ENCODE peak calls at places on chromosomes 12 and 14, in four cellular contexts. V is fibroblast of pulmonary artery, T is PC-3, Y is GM12865. H is an unnamed sample.

GRCh38 chr12:24615967-24616411 is 332.9 kb downstream of the BCAT1 start:
- DNase-seq in T (no peak), Y (no peak), V (peak), H (no peak)

GRCh38 chr14:69987416-69988144 is 108.4 kb downstream of the SMOC1 start:
- DNase-seq in V (no peak), T (no peak), Y (no peak), H (no peak)

GRCh38 chr14:97143456-97143855 is 346.3 kb downstream of the VRK1 start:
- DNase-seq in Y (no peak), V (no peak), T (no peak), H (no peak)

GRCh38 chr12:51907864-51908425 is 641 bp downstream of the ACVRL1 start:
- DNase-seq in Y (no peak), T (no peak), V (no peak), H (no peak)

GRCh38 chr12:128474916-128475315 is 207.9 kb downstream of the TMEM132C start:
- DNase-seq in Y (no peak), T (no peak), V (no peak), H (no peak)

GRCh38 chr12:52022841-52023181 is 16.1 kb downstream of the TAMALIN start:
- DNase-seq in Y (no peak), V (no peak), T (peak), H (no peak)

GRCh38 chr12:15855646-15856045 is 26.5 kb upstream of the STRAP start:
- DNase-seq in T (peak), V (peak), Y (no peak), H (no peak)

GRCh38 chr12:125128806-125129571 is 63.8 kb downstream of the AACS start:
- DNase-seq in V (no peak), Y (no peak), T (no peak), H (no peak)

GRCh38 chr12:18706798-18707197 is 31.0 kb downstream of the PLCZ1 start:
- DNase-seq in V (peak), T (peak), Y (no peak), H (no peak)

GRCh38 chr12:47741340-47741703 is 16.0 kb upstream of the ENDOU start:
- DNase-seq in V (no peak), Y (peak), T (peak), H (no peak)

GRCh38 chr12:85794551-85794950 is 41.7 kb downstream of the RASSF9 start:
- DNase-seq in T (no peak), Y (no peak), V (no peak), H (no peak)

GRCh38 chr14:58954052-58954451 is 234.4 kb upstream of the DAAM1 start:
- DNase-seq in Y (peak), T (no peak), V (no peak), H (no peak)

GRCh38 chr12:126219654-126220279 is 1154.5 kb downstream of the AACS start:
- DNase-seq in V (no peak), Y (no peak), T (no peak), H (no peak)

GRCh38 chr12:113391650-113392340 is 11.9 kb downstream of the SDS start:
- DNase-seq in T (no peak), V (no peak), Y (no peak), H (no peak)

DNA sequence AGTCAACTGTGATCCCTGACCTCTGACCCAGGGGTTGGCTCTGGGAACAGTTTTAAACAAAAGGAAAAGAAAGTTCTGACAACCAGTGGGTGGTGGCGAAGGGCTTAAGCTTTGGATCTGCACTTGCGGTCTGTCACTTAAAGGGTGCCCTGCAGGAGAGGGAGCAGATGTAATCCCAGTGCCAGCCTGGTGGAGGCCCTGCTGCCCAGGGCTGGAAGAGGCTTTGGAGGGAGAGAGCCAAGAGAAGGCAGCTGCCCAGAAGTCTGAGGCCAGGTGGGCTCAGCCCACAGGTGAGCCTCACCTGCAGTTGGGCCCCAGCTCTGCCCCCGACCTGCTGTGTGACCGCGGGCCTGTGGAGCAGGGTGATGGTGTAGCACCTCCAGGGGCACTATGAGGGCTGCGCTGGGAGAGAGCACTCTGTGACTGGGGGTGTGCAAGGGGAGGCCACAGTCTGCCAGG is 19.1 kb downstream of the SH2B3 start:
- DNase-seq in T (no peak), V (no peak), Y (no peak), H (no peak)
- TF ChIP-seq CTCF in T (peak), V (no peak), Y (peak), H (no peak)

DNA sequence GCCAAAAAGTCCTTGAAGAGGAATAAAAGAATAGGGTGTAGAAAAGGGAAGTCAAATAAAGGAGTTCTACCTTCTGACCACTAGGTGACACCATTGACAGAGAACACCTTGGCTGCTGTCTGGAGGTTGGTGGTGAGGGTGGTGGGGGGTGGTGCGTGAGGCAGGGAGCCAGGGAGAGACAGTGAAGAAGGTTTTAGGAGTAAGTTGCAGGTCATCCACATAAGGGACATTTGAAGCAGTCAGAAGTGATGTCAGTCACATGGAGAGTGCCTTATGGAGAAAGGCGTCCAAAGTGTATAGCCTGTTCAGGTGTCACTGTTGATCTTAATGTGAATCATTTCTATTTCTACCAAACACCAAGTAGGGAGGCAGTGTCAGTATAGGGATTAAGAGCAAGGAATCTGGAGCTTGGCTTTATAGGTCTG is 279.3 kb upstream of the DDHD1 start:
- DNase-seq in Y (peak), T (peak), V (peak), H (peak)
- TF ChIP-seq CTCF in Y (peak), T (peak), V (peak), H (peak)

GRCh38 chr12:3661028-3661427 is 91.9 kb downstream of the CRACR2A start:
- DNase-seq in T (peak), V (no peak), Y (no peak), H (no peak)

GRCh38 chr12:3656946-3657622 is 95.8 kb downstream of the CRACR2A start:
- DNase-seq in V (no peak), Y (no peak), T (no peak), H (no peak)

GRCh38 chr12:3662516-3662915 is 90.4 kb downstream of the CRACR2A start:
- DNase-seq in T (peak), V (no peak), Y (no peak), H (no peak)

GRCh38 chr12:3655331-3655900 is 97.5 kb downstream of the CRACR2A start:
- DNase-seq in V (peak), Y (peak), T (peak), H (peak)

DNA sequence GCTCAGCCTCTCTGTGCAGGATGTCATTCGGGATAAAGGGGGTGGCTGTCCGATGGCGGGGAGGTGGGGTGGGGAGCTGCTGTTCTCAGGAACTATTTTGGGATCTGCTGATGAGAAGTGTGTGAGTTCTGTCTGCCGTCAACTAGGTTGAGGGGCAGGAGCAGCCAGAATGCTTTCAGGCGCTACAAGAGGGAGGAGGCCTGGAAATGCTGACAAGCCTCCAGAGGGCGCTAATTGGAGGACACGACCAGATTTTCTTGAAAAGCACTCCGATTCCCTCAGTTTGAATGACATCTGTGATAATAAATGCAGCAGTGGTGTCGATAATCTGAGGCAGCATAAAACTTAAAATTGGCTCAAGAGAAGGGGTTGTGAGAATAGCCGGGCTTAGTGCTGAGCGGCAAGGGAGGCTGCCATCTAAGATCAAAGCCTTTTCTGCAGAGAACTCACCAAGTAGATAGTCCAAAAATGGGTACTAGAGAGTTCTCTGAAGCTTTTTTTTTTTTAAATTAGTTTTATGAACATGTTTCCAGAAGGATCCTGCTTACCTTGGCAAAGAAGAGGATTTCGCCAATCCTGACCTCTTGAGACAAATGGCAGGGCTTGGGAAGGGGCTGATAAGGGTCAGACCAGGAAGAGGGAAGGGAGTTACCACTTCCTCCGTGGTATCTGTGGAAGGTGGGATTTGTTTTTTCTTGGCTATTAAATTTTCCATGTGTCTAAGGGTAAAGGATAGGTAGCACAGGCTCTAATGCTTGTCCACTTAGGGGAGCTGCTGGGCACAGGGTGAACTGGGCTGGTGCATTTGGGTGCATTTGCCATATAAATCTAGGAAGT is 94.4 kb downstream of the CRACR2A start:
- DNase-seq in T (peak), V (peak), Y (peak), H (peak)
- TF ChIP-seq CTCF in T (peak), V (peak), Y (peak), H (peak)

GRCh38 chr12:102876883-102877282 is 40.2 kb downstream of the PAH start:
- DNase-seq in T (no peak), V (no peak), Y (no peak), H (no peak)
- TF ChIP-seq CTCF in T (peak), V (no peak), Y (no peak), H (no peak)

DNA sequence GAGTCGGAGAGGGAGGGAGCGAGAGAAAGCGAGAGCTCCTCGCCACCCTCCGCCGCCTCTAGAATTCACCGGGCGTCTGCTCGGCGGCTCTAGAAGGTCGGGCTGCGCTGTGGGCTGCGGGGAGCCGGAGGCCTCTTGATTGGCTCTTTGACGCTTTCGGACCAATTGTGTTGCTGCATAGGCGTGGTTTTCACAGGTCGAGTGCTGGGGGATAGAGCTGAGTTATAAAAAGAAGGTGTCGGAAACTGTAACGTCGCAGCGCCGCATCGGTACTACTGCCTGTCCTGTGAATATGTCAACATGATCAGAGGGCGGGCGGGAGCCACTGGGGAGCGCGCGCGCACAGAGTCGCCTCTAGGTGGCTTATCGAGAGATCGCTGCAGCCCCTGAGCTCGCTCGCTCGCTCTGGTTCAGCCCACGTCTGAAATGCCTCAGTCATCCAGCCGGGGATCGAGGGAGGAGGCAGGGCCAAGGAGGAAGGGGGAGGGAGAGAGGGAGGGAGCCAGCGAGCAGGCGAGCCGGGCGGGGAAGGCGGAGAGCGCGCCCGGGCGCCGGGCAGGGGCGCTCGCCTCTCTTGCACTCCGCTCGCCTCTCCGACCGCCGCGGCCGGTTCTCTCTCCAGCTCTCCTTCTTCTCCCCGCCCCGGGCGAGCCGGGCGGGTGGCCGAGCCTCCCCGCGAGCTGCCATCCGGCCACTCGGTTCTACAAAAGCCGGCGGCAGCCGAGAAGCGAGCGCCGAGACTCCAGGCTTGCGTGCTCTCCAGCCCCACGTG is at the start of gene TBX3:
- DNase-seq in V (peak), T (peak), Y (peak), H (peak)
- TF ChIP-seq CTCF in V (peak), T (peak), Y (peak), H (no peak)

DNA sequence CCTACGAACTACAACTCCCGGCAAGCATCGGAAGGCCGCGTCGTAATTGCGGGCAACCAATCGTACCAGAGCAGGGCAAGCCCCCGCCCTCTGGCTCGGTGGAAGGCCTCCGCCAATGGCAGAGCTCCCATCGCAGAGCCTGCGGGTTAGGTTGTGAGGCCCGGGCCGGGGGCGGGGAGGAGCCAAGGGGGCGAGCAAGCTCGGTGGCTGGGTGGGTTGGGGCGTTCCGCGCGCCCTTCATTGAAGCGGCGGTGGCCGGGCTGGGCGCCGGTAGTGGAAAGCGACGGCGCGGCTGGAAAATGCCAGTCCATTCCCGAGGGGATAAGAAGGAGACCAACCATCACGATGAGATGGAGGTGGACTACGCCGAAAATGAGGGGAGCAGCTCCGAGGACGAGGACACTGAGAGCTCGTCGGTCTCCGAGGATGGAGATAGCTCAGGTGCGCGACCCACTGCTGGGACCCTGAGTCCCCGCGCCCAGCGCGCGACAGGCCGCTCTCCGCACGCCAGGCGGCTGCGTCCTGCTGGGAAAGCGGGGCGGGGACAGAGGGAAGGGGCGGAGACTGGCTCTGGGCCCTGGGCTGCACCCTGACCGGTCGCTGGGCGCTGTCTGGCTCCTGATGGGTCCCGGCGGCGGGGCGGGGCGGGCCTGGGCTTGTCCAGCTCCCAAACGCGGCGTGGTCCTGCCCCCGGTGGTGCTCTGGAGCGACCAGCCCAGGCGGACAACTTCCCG is at the start of gene BRMS1L:
- DNase-seq in V (peak), T (peak), Y (peak), H (peak)
- TF ChIP-seq CTCF in V (no peak), T (no peak), Y (no peak), H (no peak)

DNA sequence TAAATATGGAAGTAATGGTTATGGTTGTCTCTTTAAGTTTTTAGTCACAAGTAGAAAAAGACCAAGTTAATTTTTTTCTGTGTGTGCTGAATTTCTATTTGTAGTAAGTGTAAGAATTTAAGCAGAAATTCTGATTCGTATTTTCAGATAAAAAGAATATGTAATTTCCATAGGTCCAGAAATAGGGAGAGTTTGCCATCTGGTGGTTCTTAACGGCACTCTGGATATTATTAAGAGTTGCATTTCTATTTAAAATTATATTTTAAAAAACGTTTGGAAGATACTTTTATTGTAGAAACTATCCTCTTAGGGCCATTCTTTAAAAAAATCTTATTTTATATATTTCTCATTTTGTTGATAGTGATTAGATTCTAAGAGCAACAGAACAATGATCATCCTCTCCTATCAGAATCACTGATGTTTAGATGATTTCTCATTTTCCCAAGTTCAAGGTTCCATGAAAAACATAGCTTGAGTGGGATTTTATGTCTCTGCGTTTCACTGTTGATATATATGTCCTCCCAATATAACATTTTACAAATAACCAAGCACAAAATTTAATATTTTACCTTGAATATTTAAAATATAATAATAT is 88.3 kb downstream of the LRRK2 start:
- DNase-seq in T (peak), Y (peak), V (peak), H (no peak)
- TF ChIP-seq CTCF in T (peak), Y (peak), V (peak), H (no peak)

GRCh38 chr12:89859513-89860220 is 151.0 kb upstream of the ATP2B1 start:
- DNase-seq in T (peak), V (no peak), Y (no peak), H (no peak)
- TF ChIP-seq CTCF in T (no peak), V (no peak), Y (no peak), H (no peak)

H was measured in GM20000.